ENCODE peak calls at places on chromosomes 7 and 10, in five cellular contexts. H is SK-N-SH, G is A549, L is GM12878, R is K562. S is an unnamed sample.

GRCh38 chr7:23462846-23463245 is 7.4 kb downstream of the IGF2BP3 start:
- DNase-seq in H (peak), G (no peak), L (no peak), R (peak), S (no peak)

GRCh38 chr7:101238226-101239182 is 902 bp upstream of the CLDN15 start:
- DNase-seq in H (peak), G (no peak), L (no peak), R (no peak), S (no peak)

GRCh38 chr7:27236053-27236410 is 6.6 kb upstream of the EVX1 start:
- DNase-seq in H (no peak), G (no peak), L (no peak), R (no peak), S (no peak)

GRCh38 chr7:157708896-157709295 is 372.1 kb downstream of the DNAJB6 start:
- DNase-seq in H (no peak), G (no peak), L (no peak), R (no peak), S (no peak)

GRCh38 chr7:2714636-2715035 is 26.6 kb downstream of the AMZ1 start:
- DNase-seq in H (no peak), G (no peak), L (no peak), R (no peak), S (no peak)

GRCh38 chr10:113019096-113019495 is 69.0 kb downstream of the TCF7L2 start:
- DNase-seq in H (no peak), G (no peak), L (no peak), R (no peak), S (no peak)

GRCh38 chr7:30428586-30429530 is 49.7 kb downstream of the NOD1 start:
- DNase-seq in H (peak), G (no peak), L (no peak), R (no peak), S (no peak)

GRCh38 chr7:54874804-54875203 is 115.8 kb upstream of the SEC61G start:
- DNase-seq in H (no peak), G (no peak), L (no peak), R (no peak), S (no peak)

GRCh38 chr10:121812031-121812430 is 115.8 kb downstream of the ATE1 start:
- DNase-seq in H (no peak), G (no peak), L (no peak), R (no peak), S (no peak)

GRCh38 chr10:121811386-121811785 is 116.4 kb downstream of the ATE1 start:
- DNase-seq in H (no peak), G (no peak), L (no peak), R (no peak), S (no peak)

GRCh38 chr10:121804460-121804859 is 123.4 kb downstream of the ATE1 start:
- DNase-seq in H (no peak), G (no peak), L (no peak), R (no peak), S (no peak)

GRCh38 chr10:121813211-121813812 is 114.5 kb downstream of the ATE1 start:
- DNase-seq in H (no peak), G (no peak), L (no peak), R (no peak), S (no peak)

GRCh38 chr10:121808835-121809234 is 119.0 kb downstream of the ATE1 start:
- DNase-seq in H (no peak), G (no peak), L (no peak), R (no peak), S (no peak)
- TF ChIP-seq REST in H (no peak), G (no peak), L (no peak), R (no peak), S (no peak)

GRCh38 chr7:40566879-40567278 is 432.1 kb downstream of the SUGCT start:
- DNase-seq in H (no peak), G (no peak), L (no peak), R (no peak), S (no peak)

GRCh38 chr7:40572810-40573470 is 438.1 kb downstream of the SUGCT start:
- DNase-seq in H (no peak), G (no peak), L (no peak), R (no peak), S (no peak)

GRCh38 chr7:40569326-40569725 is 434.5 kb downstream of the SUGCT start:
- DNase-seq in H (no peak), G (no peak), L (no peak), R (no peak), S (no peak)

GRCh38 chr7:40571796-40572195 is 437.0 kb downstream of the SUGCT start:
- DNase-seq in H (no peak), G (no peak), L (no peak), R (no peak), S (no peak)

GRCh38 chr7:40570218-40570617 is 435.4 kb downstream of the SUGCT start:
- DNase-seq in H (no peak), G (no peak), L (no peak), R (no peak), S (no peak)
- TF ChIP-seq RFX5 in H (no peak), G (no peak), L (no peak), R (no peak), S (no peak)

GRCh38 chr7:151248191-151249033 is at the start of gene SMARCD3:
- DNase-seq in H (peak), G (peak), L (no peak), R (peak), S (peak)
- TF ChIP-seq REST in H (no peak), G (no peak), L (no peak), R (no peak), S (no peak)

DNA sequence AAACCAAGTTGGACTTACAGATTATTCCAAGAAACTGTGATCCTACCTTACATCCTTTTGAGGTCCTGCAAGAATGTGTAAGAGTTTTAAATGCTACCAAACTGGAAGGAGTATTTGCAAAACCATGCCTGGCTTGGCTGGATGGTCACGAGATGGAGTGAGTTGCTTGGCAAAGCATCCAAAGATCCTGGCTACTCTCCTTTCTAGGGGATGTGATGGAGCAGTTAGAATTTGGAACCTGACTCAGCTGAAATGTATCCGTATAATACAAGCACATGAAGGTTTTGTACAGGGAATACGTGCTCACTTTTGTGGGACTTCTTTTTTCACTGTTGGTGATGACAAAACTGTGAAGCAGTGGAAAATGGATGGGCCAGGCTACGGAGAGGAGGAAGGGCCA is 13.3 kb upstream of the SYPL1 start:
- DNase-seq in H (no peak), G (no peak), L (no peak), R (no peak), S (no peak)
- TF ChIP-seq RFX5 in H (no peak), G (no peak), L (no peak), R (no peak), S (no peak)

GRCh38 chr10:3964516-3964915 is 179.5 kb upstream of the KLF6 start:
- DNase-seq in H (no peak), G (no peak), L (no peak), R (no peak), S (no peak)
- TF ChIP-seq REST in H (no peak), G (no peak), L (no peak), R (no peak), S (no peak)

GRCh38 chr10:36256905-36257304 is 614.8 kb upstream of the FZD8 start:
- DNase-seq in H (no peak), G (no peak), L (no peak), R (no peak), S (no peak)

GRCh38 chr10:36253731-36254130 is 611.6 kb upstream of the FZD8 start:
- DNase-seq in H (no peak), G (no peak), L (no peak), R (no peak), S (no peak)

GRCh38 chr10:36256166-36256565 is 614.1 kb upstream of the FZD8 start:
- DNase-seq in H (no peak), G (no peak), L (no peak), R (no peak), S (no peak)

GRCh38 chr10:36251068-36251467 is 609.0 kb upstream of the FZD8 start:
- DNase-seq in H (no peak), G (no peak), L (no peak), R (no peak), S (peak)

GRCh38 chr10:36254191-36254590 is 612.1 kb upstream of the FZD8 start:
- DNase-seq in H (no peak), G (no peak), L (no peak), R (no peak), S (no peak)
- TF ChIP-seq RFX5 in H (no peak), G (no peak), L (no peak), R (no peak), S (no peak)

GRCh38 chr7:268991-269390 is 21.0 kb upstream of the FOXL3 start:
- DNase-seq in H (no peak), G (no peak), L (no peak), R (no peak), S (no peak)
- TF ChIP-seq REST in H (no peak), G (no peak), L (no peak), R (no peak), S (no peak)

GRCh38 chr7:140778975-140779374 is 82.5 kb downstream of the NDUFB2 start:
- DNase-seq in H (no peak), G (no peak), L (no peak), R (no peak), S (no peak)
- TF ChIP-seq RFX5 in H (no peak), G (no peak), L (no peak), R (no peak), S (no peak)

S was measured in HepG2.